ENCODE peak calls at places on chromosomes 11 and 22, in six cellular contexts. F is foreskin keratinocyte; S is nephron progenitor cell; K is HCT116; T is stimulated activated CD4-positive, alpha-beta T cell treated with anti-CD3 and anti-CD28 coated beads, Interleukin-12 subunit alpha, Interleukin-12 subunit beta, amount 100 ng/mL, for 4 hours; O is body of pancreas. Z is an unnamed sample.

GRCh38 chr11:15816270-15816871 is 540.0 kb downstream of the SOX6 start:
- DNase-seq in K (no peak), T (no peak), F (peak; percentile 55), O (peak; percentile 42), S (no peak), Z (no peak)

GRCh38 chr11:64378335-64378884 is 19.4 kb downstream of the RPS6KA4 start:
- DNase-seq in S (no peak), T (no peak), F (peak; percentile 22), K (no peak), O (peak; percentile 72), Z (no peak)

GRCh38 chr11:95104916-95105315 is 15.3 kb downstream of the ENDOD1 start:
- DNase-seq in S (no peak), F (no peak), O (no peak), K (no peak), T (no peak), Z (no peak)

GRCh38 chr11:123145220-123145619 is 49.8 kb downstream of the CLMP start:
- DNase-seq in T (no peak), K (peak; percentile 73), S (no peak), O (peak; percentile 86), F (peak; percentile 67), Z (peak; percentile 64)

GRCh38 chr11:44931466-44931865 is 19.2 kb downstream of the TP53I11 start:
- DNase-seq in S (no peak), O (no peak), T (no peak), K (no peak), F (no peak), Z (no peak)

GRCh38 chr11:126167476-126167875 is 44.0 kb downstream of the RPUSD4 start:
- DNase-seq in K (no peak), T (no peak), O (no peak), S (no peak), F (no peak), Z (no peak)

GRCh38 chr11:118652681-118653181 is 26.7 kb downstream of the TREH start:
- DNase-seq in S (no peak), T (no peak), F (no peak), K (no peak), O (no peak), Z (no peak)

GRCh38 chr11:36343436-36343835 is 47.3 kb downstream of the PRR5L start:
- DNase-seq in T (no peak), S (no peak), K (no peak), O (no peak), F (no peak), Z (no peak)

GRCh38 chr11:1852885-1853284 is at the start of gene LSP1:
- DNase-seq in O (peak; percentile 52), S (no peak), K (no peak), T (peak; percentile 62), F (no peak), Z (no peak)

GRCh38 chr11:112795142-112795815 is 165.9 kb upstream of the NCAM1 start:
- DNase-seq in S (peak; percentile 43), F (peak; percentile 30), O (peak; percentile 31), K (peak; percentile 38), T (no peak), Z (no peak)

GRCh38 chr11:124297921-124298320 is 15.8 kb downstream of the OR8D1 start:
- DNase-seq in K (no peak), F (no peak), T (no peak), O (no peak), S (no peak), Z (no peak)

GRCh38 chr22:39316440-39317083 is 2.9 kb downstream of the RPL3 start:
- DNase-seq in K (peak; percentile 60), O (peak; percentile 89), T (peak; percentile 72), S (peak; percentile 76), F (peak; percentile 83), Z (peak; percentile 85)

Z was measured in AG09319.